ENCODE peak calls at places on chromosomes 12 and 14, in nine cellular contexts. U, A, X, J, P, R, O, D and W are unnamed samples.

GRCh38 chr14:69901113-69901951 is 22.1 kb downstream of the SMOC1 start:
- DNase-seq in X (no peak), R (no peak), U (peak), D (peak), J (no peak), P (peak), O (no peak), A (no peak), W (no peak)

GRCh38 chr12:113151655-113152054 is 2.1 kb downstream of the CFAP73 start:
- DNase-seq in U (no peak), O (no peak), P (no peak), J (no peak), R (no peak), A (no peak), X (no peak), D (no peak), W (peak)

GRCh38 chr14:101230161-101230850 is 326.8 kb upstream of the RTL1 start:
- DNase-seq in R (no peak), O (no peak), X (no peak), P (no peak), A (peak), D (peak), J (peak), U (no peak), W (no peak)

GRCh38 chr12:114414866-114415524 is 9.1 kb upstream of the TBX5 start:
- DNase-seq in X (no peak), P (no peak), R (no peak), U (no peak), O (no peak), A (peak), D (no peak), J (no peak), W (no peak)

GRCh38 chr12:94149781-94150482 is 1.6 kb downstream of the PLXNC1 start:
- DNase-seq in A (peak), J (peak), P (peak), U (peak), R (peak), O (no peak), D (peak), X (no peak), W (peak)

GRCh38 chr14:41201721-41202120 is 405.0 kb upstream of the LRFN5 start:
- DNase-seq in X (no peak), J (no peak), D (no peak), R (no peak), O (no peak), U (no peak), P (no peak), A (no peak), W (no peak)

GRCh38 chr12:121536929-121537813 is 43.7 kb downstream of the KDM2B start:
- DNase-seq in J (peak), R (peak), O (peak), U (peak), X (peak), D (peak), A (peak), P (peak), W (peak)

GRCh38 chr12:57247041-57247440 is 3.9 kb downstream of the STAC3 start:
- DNase-seq in A (peak), J (peak), X (no peak), U (no peak), P (no peak), R (no peak), D (no peak), O (no peak), W (no peak)

GRCh38 chr12:63919758-63920157 is 75.3 kb downstream of the SRGAP1 start:
- DNase-seq in R (no peak), A (no peak), D (no peak), O (no peak), U (no peak), P (peak), J (no peak), X (no peak), W (no peak)

GRCh38 chr12:47850153-47851084 is 30.7 kb upstream of the HDAC7 start:
- DNase-seq in U (no peak), X (no peak), D (peak), O (no peak), A (peak), R (no peak), P (peak), J (peak), W (no peak)